ENCODE peak calls at places on chromosomes 4 and X, in seven cellular contexts. One of them, this sample, is unnamed.

GRCh38 chrX:25069209-25069608 is 53.4 kb upstream of the ARX start:
- DNase-seq in ovary: no peak
- DNase-seq in bronchial epithelial cell: no peak
- DNase-seq in BJ: no peak
- DNase-seq in thoracic aorta: no peak
- DNase-seq in choroid plexus epithelial cell: no peak
- DNase-seq in Caco-2: no peak
- DNase-seq in this sample: no peak

GRCh38 chr4:173538148-173538902 is 8.3 kb upstream of the HAND2 start:
- DNase-seq in ovary: no peak
- DNase-seq in bronchial epithelial cell: no peak
- DNase-seq in BJ: no peak
- DNase-seq in thoracic aorta: no peak
- DNase-seq in choroid plexus epithelial cell: no peak
- DNase-seq in Caco-2: no peak
- DNase-seq in this sample: no peak

GRCh38 chr4:113407409-113407808 is 354.1 kb downstream of the CAMK2D start:
- DNase-seq in ovary: no peak
- DNase-seq in bronchial epithelial cell: no peak
- DNase-seq in BJ: no peak
- DNase-seq in thoracic aorta: no peak
- DNase-seq in choroid plexus epithelial cell: no peak
- DNase-seq in Caco-2: peak; percentile 12
- DNase-seq in this sample: no peak

GRCh38 chr4:4889781-4890180 is 30.3 kb downstream of the MSX1 start:
- DNase-seq in ovary: no peak
- DNase-seq in bronchial epithelial cell: no peak
- DNase-seq in BJ: no peak
- DNase-seq in thoracic aorta: no peak
- DNase-seq in choroid plexus epithelial cell: no peak
- DNase-seq in Caco-2: no peak
- DNase-seq in this sample: no peak

GRCh38 chr4:111492501-111492900 is 652.8 kb upstream of the FAM241A start:
- DNase-seq in ovary: no peak
- DNase-seq in bronchial epithelial cell: no peak
- DNase-seq in BJ: no peak
- DNase-seq in thoracic aorta: no peak
- DNase-seq in choroid plexus epithelial cell: no peak
- DNase-seq in Caco-2: no peak
- DNase-seq in this sample: no peak

GRCh38 chr4:150136036-150136435 is 57.8 kb downstream of the DCLK2 start:
- DNase-seq in ovary: no peak
- DNase-seq in bronchial epithelial cell: no peak
- DNase-seq in BJ: no peak
- DNase-seq in thoracic aorta: no peak
- DNase-seq in choroid plexus epithelial cell: peak; percentile 52
- DNase-seq in Caco-2: no peak
- DNase-seq in this sample: no peak

GRCh38 chrX:2774057-2774456 is 22.2 kb downstream of the XG start:
- DNase-seq in ovary: no peak
- DNase-seq in bronchial epithelial cell: no peak
- DNase-seq in BJ: no peak
- DNase-seq in thoracic aorta: no peak
- DNase-seq in choroid plexus epithelial cell: no peak
- DNase-seq in Caco-2: no peak
- DNase-seq in this sample: no peak

GRCh38 chr4:110631582-110632505 is 9.0 kb upstream of the PITX2 start:
- DNase-seq in ovary: no peak
- DNase-seq in bronchial epithelial cell: peak; percentile 58
- DNase-seq in BJ: peak; percentile 16
- DNase-seq in thoracic aorta: no peak
- DNase-seq in choroid plexus epithelial cell: peak; percentile 72
- DNase-seq in Caco-2: no peak
- DNase-seq in this sample: peak; percentile 78

GRCh38 chrX:16039363-16039762 is 84.0 kb upstream of the GRPR start:
- DNase-seq in ovary: no peak
- DNase-seq in bronchial epithelial cell: no peak
- DNase-seq in BJ: no peak
- DNase-seq in thoracic aorta: no peak
- DNase-seq in choroid plexus epithelial cell: no peak
- DNase-seq in Caco-2: no peak
- DNase-seq in this sample: no peak

GRCh38 chr4:25090516-25090915 is 59.8 kb upstream of the LGI2 start:
- DNase-seq in ovary: no peak
- DNase-seq in bronchial epithelial cell: no peak
- DNase-seq in BJ: no peak
- DNase-seq in thoracic aorta: no peak
- DNase-seq in choroid plexus epithelial cell: no peak
- DNase-seq in Caco-2: no peak
- DNase-seq in this sample: no peak

GRCh38 chrX:1534321-1535168 is 2.4 kb downstream of the P2RY8 start:
- DNase-seq in ovary: no peak
- DNase-seq in bronchial epithelial cell: no peak
- DNase-seq in BJ: no peak
- DNase-seq in thoracic aorta: no peak
- DNase-seq in choroid plexus epithelial cell: no peak
- DNase-seq in Caco-2: no peak
- DNase-seq in this sample: no peak
- H3K4me3 ChIP-seq in ovary: no peak overlapping the region
- H3K4me3 ChIP-seq in bronchial epithelial cell: no peak overlapping the region
- H3K4me3 ChIP-seq in BJ: no peak overlapping the region
- H3K4me3 ChIP-seq in thoracic aorta: peak overlapping the region; percentile 65
- H3K4me3 ChIP-seq in choroid plexus epithelial cell: no peak overlapping the region
- H3K4me3 ChIP-seq in Caco-2: no peak overlapping the region
- H3K4me3 ChIP-seq in this sample: no peak overlapping the region

GRCh38 chr4:720111-720860 is 14.7 kb downstream of the PCGF3 start:
- DNase-seq in ovary: no peak
- DNase-seq in bronchial epithelial cell: no peak
- DNase-seq in BJ: no peak
- DNase-seq in thoracic aorta: no peak
- DNase-seq in choroid plexus epithelial cell: no peak
- DNase-seq in Caco-2: no peak
- DNase-seq in this sample: no peak
- H3K4me3 ChIP-seq in ovary: no peak overlapping the region
- H3K4me3 ChIP-seq in bronchial epithelial cell: no peak overlapping the region
- H3K4me3 ChIP-seq in BJ: no peak overlapping the region
- H3K4me3 ChIP-seq in thoracic aorta: no peak overlapping the region
- H3K4me3 ChIP-seq in choroid plexus epithelial cell: no peak overlapping the region
- H3K4me3 ChIP-seq in Caco-2: no peak overlapping the region
- H3K4me3 ChIP-seq in this sample: no peak overlapping the region

DNA sequence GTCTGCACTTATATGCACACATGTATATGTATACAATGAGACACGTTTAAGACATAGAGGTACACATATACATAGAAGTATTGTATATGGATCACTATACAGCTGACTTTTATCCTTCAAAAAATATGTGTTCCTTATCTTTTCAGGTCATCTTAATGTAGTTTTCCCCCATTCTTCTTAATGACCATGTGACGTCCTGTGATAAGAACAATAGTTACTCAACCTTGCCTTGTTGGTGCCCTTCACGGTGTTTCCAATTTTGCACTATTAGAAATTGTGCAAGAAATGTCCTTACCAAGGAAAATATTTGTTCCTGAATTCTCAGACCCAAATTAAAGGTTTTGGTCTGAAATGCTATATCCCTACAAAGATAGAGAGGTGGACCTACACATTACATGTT is 1.0 kb upstream of the PPBP start:
- DNase-seq in ovary: no peak
- DNase-seq in bronchial epithelial cell: no peak
- DNase-seq in BJ: no peak
- DNase-seq in thoracic aorta: no peak
- DNase-seq in choroid plexus epithelial cell: no peak
- DNase-seq in Caco-2: no peak
- DNase-seq in this sample: no peak
- H3K4me3 ChIP-seq in ovary: no peak overlapping the region
- H3K4me3 ChIP-seq in bronchial epithelial cell: no peak overlapping the region
- H3K4me3 ChIP-seq in BJ: no peak overlapping the region
- H3K4me3 ChIP-seq in thoracic aorta: no peak overlapping the region
- H3K4me3 ChIP-seq in choroid plexus epithelial cell: no peak overlapping the region
- H3K4me3 ChIP-seq in Caco-2: no peak overlapping the region
- H3K4me3 ChIP-seq in this sample: no peak overlapping the region

GRCh38 chr4:77854431-77855111 is 8.1 kb upstream of the MRPL1 start:
- DNase-seq in ovary: no peak
- DNase-seq in bronchial epithelial cell: peak; percentile 35
- DNase-seq in BJ: no peak
- DNase-seq in thoracic aorta: no peak
- DNase-seq in choroid plexus epithelial cell: no peak
- DNase-seq in Caco-2: no peak
- DNase-seq in this sample: no peak
- H3K4me3 ChIP-seq in ovary: no peak overlapping the region
- H3K4me3 ChIP-seq in bronchial epithelial cell: no peak overlapping the region
- H3K4me3 ChIP-seq in BJ: no peak overlapping the region
- H3K4me3 ChIP-seq in thoracic aorta: no peak overlapping the region
- H3K4me3 ChIP-seq in choroid plexus epithelial cell: no peak overlapping the region
- H3K4me3 ChIP-seq in Caco-2: no peak overlapping the region
- H3K4me3 ChIP-seq in this sample: no peak overlapping the region

GRCh38 chr4:116551798-116552197 is 533.6 kb downstream of the TRAM1L1 start:
- DNase-seq in ovary: no peak
- DNase-seq in bronchial epithelial cell: no peak
- DNase-seq in BJ: no peak
- DNase-seq in thoracic aorta: no peak
- DNase-seq in choroid plexus epithelial cell: no peak
- DNase-seq in Caco-2: no peak
- DNase-seq in this sample: no peak
- H3K4me3 ChIP-seq in ovary: no peak overlapping the region
- H3K4me3 ChIP-seq in bronchial epithelial cell: no peak overlapping the region
- H3K4me3 ChIP-seq in BJ: no peak overlapping the region
- H3K4me3 ChIP-seq in thoracic aorta: no peak overlapping the region
- H3K4me3 ChIP-seq in choroid plexus epithelial cell: no peak overlapping the region
- H3K4me3 ChIP-seq in Caco-2: no peak overlapping the region
- H3K4me3 ChIP-seq in this sample: no peak overlapping the region

GRCh38 chr4:152556283-152556682 is 20.4 kb upstream of the FBXW7 start:
- DNase-seq in ovary: no peak
- DNase-seq in bronchial epithelial cell: no peak
- DNase-seq in BJ: no peak
- DNase-seq in thoracic aorta: no peak
- DNase-seq in choroid plexus epithelial cell: no peak
- DNase-seq in Caco-2: no peak
- DNase-seq in this sample: no peak
- H3K4me3 ChIP-seq in ovary: no peak overlapping the region
- H3K4me3 ChIP-seq in bronchial epithelial cell: peak overlapping the region; percentile 12
- H3K4me3 ChIP-seq in BJ: no peak overlapping the region
- H3K4me3 ChIP-seq in thoracic aorta: no peak overlapping the region
- H3K4me3 ChIP-seq in choroid plexus epithelial cell: no peak overlapping the region
- H3K4me3 ChIP-seq in Caco-2: no peak overlapping the region
- H3K4me3 ChIP-seq in this sample: no peak overlapping the region

DNA sequence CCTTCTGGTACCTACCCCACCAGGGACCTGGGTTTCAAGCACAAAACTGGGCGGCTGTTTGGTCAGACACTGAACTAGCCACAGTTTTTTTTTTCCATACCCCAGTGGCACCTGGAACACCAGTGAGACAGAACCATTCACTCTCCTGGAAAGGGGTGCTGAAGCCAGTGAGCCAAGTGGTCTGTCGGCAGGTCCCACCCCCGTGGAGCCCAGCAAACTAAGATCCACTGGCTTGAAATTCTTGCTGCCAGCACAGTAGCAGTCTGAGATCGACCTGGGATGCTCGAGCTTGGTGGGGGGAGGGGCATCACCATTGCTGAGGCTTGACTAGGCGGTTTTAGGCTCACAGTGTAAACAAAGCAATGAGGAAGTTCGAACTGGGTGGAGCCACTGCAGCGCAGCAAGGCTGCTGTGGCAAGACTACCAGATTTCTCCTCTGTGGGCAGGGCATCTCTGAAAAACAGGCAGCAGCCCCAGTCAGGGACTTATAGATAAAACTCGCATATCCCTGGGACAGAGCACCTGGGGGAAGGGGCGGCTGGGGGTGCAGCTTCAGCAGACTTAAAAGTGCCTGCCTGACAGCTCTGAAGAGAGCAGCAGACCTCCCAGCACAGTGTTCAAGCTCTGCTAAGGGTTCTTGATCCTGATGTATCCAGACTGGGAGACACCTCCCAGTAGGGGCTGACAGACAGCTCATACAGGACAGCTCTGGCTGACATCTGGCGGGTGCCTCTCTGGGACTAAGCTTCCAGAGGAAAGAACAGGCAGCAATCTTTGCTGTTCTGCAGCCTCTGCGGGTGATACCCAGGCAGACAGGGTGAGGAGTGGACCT is 223.0 kb downstream of the COX18 start:
- DNase-seq in ovary: no peak
- DNase-seq in bronchial epithelial cell: peak; percentile 35
- DNase-seq in BJ: no peak
- DNase-seq in thoracic aorta: no peak
- DNase-seq in choroid plexus epithelial cell: peak; percentile 70
- DNase-seq in Caco-2: no peak
- DNase-seq in this sample: no peak
- H3K4me3 ChIP-seq in ovary: no peak overlapping the region
- H3K4me3 ChIP-seq in bronchial epithelial cell: no peak overlapping the region
- H3K4me3 ChIP-seq in BJ: no peak overlapping the region
- H3K4me3 ChIP-seq in thoracic aorta: no peak overlapping the region
- H3K4me3 ChIP-seq in choroid plexus epithelial cell: no peak overlapping the region
- H3K4me3 ChIP-seq in Caco-2: no peak overlapping the region
- H3K4me3 ChIP-seq in this sample: no peak overlapping the region